ENCODE peak calls at places on chromosomes 13 and 19, in ten cellular contexts. B is body of pancreas, P is IMR-90, U is lower leg skin, O is esophagus squamous epithelium, X is tibial nerve, Z is ovary, N is heart left ventricle, L is transverse colon, G is adrenal gland. R is an unnamed sample.

GRCh38 chr13:28563609-28564008 is 68.7 kb upstream of the FLT1 start:
- DNase-seq in B (no peak), P (no peak), U (no peak), O (no peak), X (no peak), Z (no peak), N (no peak), L (no peak), G (no peak), R (no peak)

GRCh38 chr13:98478134-98479129 is 98.5 kb downstream of the STK24 start:
- DNase-seq in B (no peak), P (peak), U (no peak), O (no peak), X (no peak), Z (no peak), N (no peak), L (no peak), G (no peak), R (peak)

GRCh38 chr19:36060430-36060829 is 5.7 kb downstream of the WDR62 start:
- DNase-seq in B (peak), P (peak), U (no peak), O (no peak), X (peak), Z (peak), N (peak), L (peak), G (peak), R (peak)

GRCh38 chr19:459724-460511 is 915 bp downstream of the SHC2 start:
- DNase-seq in B (peak), P (peak), U (no peak), O (no peak), X (peak), Z (peak), N (peak), L (peak), G (peak), R (peak)

GRCh38 chr13:97434417-97435296 is 688 bp downstream of the RAP2A start:
- DNase-seq in B (peak), P (peak), U (peak), O (peak), X (peak), Z (peak), N (peak), L (peak), G (peak), R (no peak)

GRCh38 chr13:35957174-35957867 is 173.9 kb downstream of the DCLK1 start:
- DNase-seq in B (no peak), P (peak), U (peak), O (no peak), X (peak), Z (no peak), N (no peak), L (no peak), G (no peak), R (no peak)

GRCh38 chr13:82436099-82436585 is 1446.1 kb downstream of the SLITRK1 start:
- DNase-seq in B (no peak), P (no peak), U (no peak), O (no peak), X (no peak), Z (no peak), N (no peak), L (no peak), G (no peak), R (no peak)

GRCh38 chr19:48656840-48657474 is 11.0 kb upstream of the CA11 start:
- DNase-seq in B (no peak), P (peak), U (peak), O (no peak), X (peak), Z (no peak), N (no peak), L (peak), G (no peak), R (peak)

GRCh38 chr13:41107584-41108014 is 25.0 kb downstream of the KBTBD6 start:
- DNase-seq in B (no peak), P (no peak), U (no peak), O (no peak), X (no peak), Z (no peak), N (no peak), L (no peak), G (no peak), R (no peak)

GRCh38 chr13:109985871-109986270 is 199.5 kb upstream of the IRS2 start:
- DNase-seq in B (no peak), P (peak), U (no peak), O (no peak), X (no peak), Z (no peak), N (no peak), L (no peak), G (no peak), R (peak)

DNA sequence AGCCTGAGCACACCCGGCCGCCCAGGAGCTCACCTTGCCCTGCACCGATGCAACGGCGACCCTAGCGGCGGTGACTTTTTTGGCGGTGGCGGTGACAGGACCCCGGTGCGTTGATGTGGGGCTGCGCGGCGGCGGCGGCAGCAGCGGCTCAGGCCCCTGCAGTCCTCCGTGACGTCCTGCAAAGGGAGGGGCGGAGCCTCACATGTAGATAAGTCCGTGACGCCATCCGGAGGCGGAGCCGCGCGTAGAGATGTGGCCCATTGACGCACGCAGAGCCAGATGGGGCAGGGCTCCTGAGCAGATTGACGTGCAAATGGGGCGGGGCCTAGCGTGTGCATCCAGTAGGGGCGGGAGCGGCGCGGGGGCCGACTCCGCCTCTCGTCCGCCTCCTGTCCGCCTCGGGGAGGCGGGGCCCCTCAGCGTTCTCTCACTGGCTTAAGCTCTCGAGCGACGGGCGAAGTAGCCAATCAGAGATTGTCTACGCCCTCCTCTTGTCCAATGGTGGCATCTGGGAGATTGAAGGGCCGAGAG is at the start of gene RAB3A:
- DNase-seq in B (peak), P (peak), U (peak), O (peak), X (peak), Z (peak), N (peak), L (peak), G (peak), R (peak)
- TF ChIP-seq POLR2A in B (no peak), P (peak), U (no peak), O (no peak), X (no peak), Z (peak), N (peak), L (peak), G (peak), R (peak)

GRCh38 chr19:32530773-32531172 is 50.2 kb upstream of the PDCD5 start:
- DNase-seq in B (no peak), P (no peak), U (no peak), O (no peak), X (no peak), Z (no peak), N (no peak), L (no peak), G (no peak), R (no peak)
- TF ChIP-seq POLR2A in B (no peak), P (no peak), U (no peak), O (no peak), X (no peak), Z (no peak), N (no peak), L (no peak), G (no peak), R (no peak)

DNA sequence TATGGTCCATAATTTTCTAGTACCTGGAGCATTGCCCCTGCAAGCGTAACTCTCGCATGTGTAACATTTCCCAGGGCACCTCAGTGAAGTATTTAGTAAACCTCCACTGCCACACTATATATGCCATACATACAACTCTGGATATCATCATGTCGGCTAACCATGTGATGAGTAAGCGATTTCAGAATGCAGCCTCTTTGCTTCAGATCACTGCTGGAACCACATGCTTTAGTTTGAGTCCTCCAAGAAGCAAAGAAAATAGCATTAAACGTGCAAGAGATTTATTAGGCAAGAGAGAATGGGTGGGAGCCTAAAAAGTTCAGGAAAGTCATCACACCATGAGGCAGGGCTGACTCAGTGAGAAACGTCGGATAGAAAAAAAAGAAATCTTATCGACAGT is 635.6 kb upstream of the SLITRK5 start:
- DNase-seq in B (no peak), P (no peak), U (no peak), O (no peak), X (no peak), Z (no peak), N (no peak), L (no peak), G (no peak), R (no peak)
- TF ChIP-seq POLR2A in B (no peak), P (no peak), U (no peak), O (no peak), X (no peak), Z (no peak), N (no peak), L (no peak), G (no peak), R (no peak)

GRCh38 chr13:44309771-44310767 is 63.6 kb upstream of the SERP2 start:
- DNase-seq in B (no peak), P (no peak), U (peak), O (no peak), X (no peak), Z (no peak), N (peak), L (peak), G (no peak), R (no peak)

GRCh38 chr13:44311011-44311481 is 62.6 kb upstream of the SERP2 start:
- DNase-seq in B (no peak), P (peak), U (peak), O (no peak), X (no peak), Z (no peak), N (no peak), L (no peak), G (no peak), R (no peak)

GRCh38 chr13:44312898-44313551 is 60.6 kb upstream of the SERP2 start:
- DNase-seq in B (no peak), P (peak), U (no peak), O (no peak), X (no peak), Z (no peak), N (no peak), L (no peak), G (no peak), R (no peak)

GRCh38 chr13:44312131-44312530 is 61.5 kb upstream of the SERP2 start:
- DNase-seq in B (no peak), P (no peak), U (no peak), O (no peak), X (no peak), Z (no peak), N (no peak), L (no peak), G (no peak), R (no peak)

DNA sequence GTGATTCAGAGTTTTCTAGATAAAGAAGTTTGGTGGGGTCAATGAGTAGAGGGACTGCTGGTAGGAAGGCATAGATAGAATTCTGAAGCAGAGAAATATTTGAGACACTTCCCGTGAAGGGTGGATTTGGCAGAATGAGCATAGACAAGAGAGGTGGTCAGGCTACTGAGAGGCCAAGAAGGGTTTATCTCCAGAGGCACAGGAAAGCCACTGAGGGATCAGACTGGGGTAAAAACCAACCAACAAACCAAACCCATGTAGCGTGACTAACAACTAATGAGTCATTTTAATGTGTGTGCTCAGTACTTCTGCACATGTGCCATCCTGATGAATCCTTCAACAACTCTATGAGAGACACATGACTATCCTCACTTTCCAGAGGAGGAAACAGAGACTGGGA is 60.0 kb upstream of the SERP2 start:
- DNase-seq in B (no peak), P (peak), U (no peak), O (no peak), X (no peak), Z (no peak), N (no peak), L (no peak), G (no peak), R (no peak)
- TF ChIP-seq POLR2A in B (no peak), P (peak), U (no peak), O (no peak), X (no peak), Z (no peak), N (no peak), L (no peak), G (no peak), R (no peak)

GRCh38 chr13:27304099-27304498 is 33.5 kb downstream of the RASL11A start:
- DNase-seq in B (no peak), P (no peak), U (no peak), O (no peak), X (no peak), Z (no peak), N (no peak), L (no peak), G (no peak), R (no peak)
- TF ChIP-seq POLR2A in B (no peak), P (no peak), U (no peak), O (no peak), X (no peak), Z (no peak), N (no peak), L (no peak), G (no peak), R (no peak)

DNA sequence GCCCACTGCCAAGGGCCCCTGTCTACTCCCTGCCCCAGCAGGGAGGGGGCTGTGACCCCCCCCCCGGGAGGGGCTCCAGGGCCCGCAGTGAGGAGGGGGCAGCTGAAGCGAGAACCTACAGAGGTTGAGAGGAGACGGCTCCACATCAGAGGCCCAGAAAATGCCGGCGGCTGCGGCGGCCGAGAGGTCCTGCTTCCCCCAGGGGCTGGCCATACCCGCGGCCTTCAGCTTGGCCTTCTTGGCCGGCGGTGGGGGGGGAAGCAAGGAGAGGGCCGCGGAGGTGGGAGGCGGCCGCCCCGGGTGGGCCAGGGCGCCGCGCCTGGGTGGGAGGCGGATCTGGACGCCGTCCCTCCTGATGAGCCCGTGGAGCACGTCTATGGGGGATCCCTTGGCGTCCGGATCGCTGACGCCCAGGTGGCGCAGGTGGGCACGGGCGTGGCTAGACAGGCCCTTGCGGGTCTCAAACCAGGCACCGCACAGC is 9.2 kb upstream of the AKAP8L start:
- DNase-seq in B (no peak), P (no peak), U (no peak), O (no peak), X (no peak), Z (no peak), N (no peak), L (no peak), G (no peak), R (no peak)
- TF ChIP-seq POLR2A in B (no peak), P (no peak), U (no peak), O (no peak), X (no peak), Z (no peak), N (no peak), L (no peak), G (no peak), R (no peak)

GRCh38 chr19:8392017-8392591 is 1.9 kb downstream of the RAB11B start:
- DNase-seq in B (peak), P (no peak), U (no peak), O (no peak), X (no peak), Z (no peak), N (peak), L (no peak), G (peak), R (no peak)

GRCh38 chr19:8388612-8388958 is 1.6 kb upstream of the RAB11B start:
- DNase-seq in B (no peak), P (no peak), U (no peak), O (no peak), X (no peak), Z (no peak), N (no peak), L (no peak), G (no peak), R (no peak)

GRCh38 chr19:8391274-8392016 is 1.3 kb downstream of the RAB11B start:
- DNase-seq in B (peak), P (no peak), U (no peak), O (no peak), X (no peak), Z (no peak), N (no peak), L (no peak), G (no peak), R (no peak)

GRCh38 chr19:8389891-8390616 is at the start of gene RAB11B:
- DNase-seq in B (peak), P (peak), U (peak), O (peak), X (peak), Z (peak), N (peak), L (peak), G (peak), R (peak)

GRCh38 chr19:8390617-8390981 is 439 bp downstream of the RAB11B start:
- DNase-seq in B (peak), P (peak), U (peak), O (peak), X (peak), Z (peak), N (peak), L (peak), G (peak), R (peak)
- TF ChIP-seq POLR2A in B (peak), P (no peak), U (no peak), O (no peak), X (no peak), Z (no peak), N (no peak), L (peak), G (peak), R (no peak)

GRCh38 chr19:5590865-5591154 is 23.1 kb upstream of the TINCR start:
- DNase-seq in B (no peak), P (no peak), U (no peak), O (no peak), X (no peak), Z (no peak), N (no peak), L (no peak), G (no peak), R (no peak)

GRCh38 chr19:5590151-5590864 is 22.6 kb upstream of the TINCR start:
- DNase-seq in B (no peak), P (no peak), U (no peak), O (no peak), X (no peak), Z (no peak), N (no peak), L (no peak), G (no peak), R (no peak)

GRCh38 chr19:5593245-5593962 is 25.7 kb upstream of the TINCR start:
- DNase-seq in B (no peak), P (no peak), U (no peak), O (no peak), X (no peak), Z (no peak), N (no peak), L (no peak), G (no peak), R (no peak)

GRCh38 chr19:5592531-5592930 is 24.8 kb upstream of the TINCR start:
- DNase-seq in B (no peak), P (no peak), U (no peak), O (no peak), X (no peak), Z (no peak), N (no peak), L (no peak), G (no peak), R (no peak)

GRCh38 chr19:5591476-5591875 is 23.7 kb upstream of the TINCR start:
- DNase-seq in B (no peak), P (no peak), U (no peak), O (no peak), X (no peak), Z (no peak), N (no peak), L (no peak), G (no peak), R (no peak)
- TF ChIP-seq POLR2A in B (no peak), P (no peak), U (no peak), O (no peak), X (no peak), Z (no peak), N (no peak), L (no peak), G (no peak), R (no peak)

GRCh38 chr19:5613466-5613865 is 9.1 kb downstream of the SAFB2 start:
- DNase-seq in B (no peak), P (no peak), U (no peak), O (no peak), X (no peak), Z (no peak), N (no peak), L (no peak), G (no peak), R (no peak)

GRCh38 chr19:5608271-5608666 is 14.3 kb downstream of the SAFB2 start:
- DNase-seq in B (no peak), P (no peak), U (no peak), O (no peak), X (no peak), Z (no peak), N (no peak), L (no peak), G (no peak), R (no peak)

GRCh38 chr19:5607318-5608270 is 15.0 kb downstream of the SAFB2 start:
- DNase-seq in B (no peak), P (no peak), U (no peak), O (no peak), X (no peak), Z (no peak), N (no peak), L (no peak), G (no peak), R (no peak)

GRCh38 chr19:5612891-5613290 is 9.7 kb downstream of the SAFB2 start:
- DNase-seq in B (no peak), P (no peak), U (no peak), O (no peak), X (no peak), Z (no peak), N (no peak), L (no peak), G (no peak), R (no peak)

GRCh38 chr19:5609881-5610280 is 12.7 kb downstream of the SAFB2 start:
- DNase-seq in B (no peak), P (no peak), U (no peak), O (no peak), X (no peak), Z (no peak), N (no peak), L (no peak), G (no peak), R (no peak)
- TF ChIP-seq POLR2A in B (no peak), P (no peak), U (no peak), O (no peak), X (no peak), Z (no peak), N (no peak), L (no peak), G (no peak), R (no peak)

DNA sequence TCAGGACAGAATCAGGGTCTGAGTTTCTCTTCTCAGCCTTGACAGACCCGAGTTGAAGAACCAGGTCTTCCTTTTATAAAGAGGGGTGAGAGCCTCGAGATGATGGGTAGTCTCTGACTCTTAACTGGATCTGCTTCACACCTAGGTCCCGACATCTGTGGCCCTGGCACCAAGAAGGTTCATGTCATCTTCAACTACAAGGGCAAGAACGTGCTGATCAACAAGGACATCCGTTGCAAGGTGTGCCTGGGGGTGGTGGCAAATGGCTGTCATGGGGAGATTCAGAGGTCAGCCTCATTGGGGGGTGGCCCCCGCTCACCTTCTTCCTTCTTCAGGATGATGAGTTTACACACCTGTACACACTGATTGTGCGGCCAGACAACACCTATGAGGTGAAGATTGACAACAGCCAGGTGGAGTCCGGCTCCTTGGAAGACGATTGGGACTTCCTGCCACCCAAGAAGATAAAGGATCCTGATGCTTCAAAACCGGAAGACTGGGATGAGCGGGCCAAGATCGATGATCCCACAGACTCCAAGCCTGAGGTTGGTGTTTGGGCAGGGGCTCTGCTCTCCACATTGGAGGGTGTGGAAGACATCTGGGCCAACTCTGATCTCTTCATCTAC is 1.6 kb downstream of the CALR start:
- DNase-seq in B (no peak), P (no peak), U (no peak), O (no peak), X (no peak), Z (no peak), N (no peak), L (no peak), G (no peak), R (no peak)
- TF ChIP-seq POLR2A in B (no peak), P (no peak), U (no peak), O (no peak), X (no peak), Z (no peak), N (no peak), L (no peak), G (no peak), R (no peak)

R was measured in H54.